ENCODE peak calls at places on chromosomes 12 and 14, in six cellular contexts. L, N, M, H, Y and U are unnamed samples. For H3K27me3, the result is how much of the 10 kb centered on the place peaks cover.

GRCh38 chr14:49876563-49877127 is 16.2 kb upstream of the ARF6 start:
- DNase-seq in L (no peak), N (no peak), M (no peak), H (no peak), Y (no peak), U (no peak)

GRCh38 chr14:88463318-88463717 is 77.9 kb downstream of the SPATA7 start:
- DNase-seq in L (peak), N (no peak), M (no peak), H (peak), Y (no peak), U (no peak)

GRCh38 chr14:64502476-64503183 is 1.0 kb downstream of the ZBTB25 start:
- DNase-seq in L (peak), N (peak), M (peak), H (peak), Y (no peak), U (no peak)

GRCh38 chr12:92899388-92900001 is 29.6 kb downstream of the EEA1 start:
- DNase-seq in L (peak), N (peak), M (peak), H (no peak), Y (peak), U (no peak)

GRCh38 chr12:93855265-93855664 is 178.1 kb downstream of the CRADD start:
- DNase-seq in L (no peak), N (no peak), M (no peak), H (no peak), Y (no peak), U (no peak)

GRCh38 chr14:51310453-51311074 is 70.5 kb downstream of the TMX1 start:
- DNase-seq in L (peak), N (no peak), M (no peak), H (no peak), Y (no peak), U (no peak)

GRCh38 chr12:65121049-65121955 is at the start of gene WIF1:
- DNase-seq in L (no peak), N (peak), M (peak), H (peak), Y (no peak), U (no peak)

GRCh38 chr12:131348226-131349010 is 362.5 kb upstream of the SFSWAP start:
- DNase-seq in L (no peak), N (no peak), M (no peak), H (no peak), Y (peak), U (no peak)

GRCh38 chr14:90056821-90057220 is 5.0 kb upstream of the KCNK13 start:
- DNase-seq in L (no peak), N (no peak), M (no peak), H (no peak), Y (no peak), U (no peak)

GRCh38 chr14:68167019-68167716 is 347.6 kb downstream of the RAD51B start:
- DNase-seq in L (no peak), N (no peak), M (no peak), H (no peak), Y (no peak), U (no peak)
- H3K27me3 ChIP-seq in L (under half), N (under half), M (under half), H (under half), Y (under half), U (under half)

GRCh38 chr12:52618866-52619265 is 507 bp upstream of the KRT73 start:
- DNase-seq in L (peak), N (no peak), M (no peak), H (no peak), Y (no peak), U (no peak)

GRCh38 chr12:52616680-52617402 is 1.5 kb downstream of the KRT73 start:
- DNase-seq in L (no peak), N (no peak), M (no peak), H (no peak), Y (no peak), U (no peak)

GRCh38 chr12:52615912-52616311 is 2.4 kb downstream of the KRT73 start:
- DNase-seq in L (peak), N (no peak), M (no peak), H (no peak), Y (no peak), U (no peak)

GRCh38 chr12:52618216-52618615 is at the start of gene KRT73:
- DNase-seq in L (peak), N (no peak), M (no peak), H (no peak), Y (no peak), U (no peak)

GRCh38 chr12:52617403-52617785 is 965 bp downstream of the KRT73 start:
- DNase-seq in L (no peak), N (no peak), M (no peak), H (no peak), Y (no peak), U (no peak)
- H3K27me3 ChIP-seq in L (under half), N (under half), M (under half), H (under half), Y (under half), U (under half)

GRCh38 chr14:76389841-76390240 is 13.9 kb downstream of the ESRRB start:
- DNase-seq in L (no peak), N (no peak), M (no peak), H (no peak), Y (no peak), U (no peak)
- H3K27me3 ChIP-seq in L (under half), N (under half), M (under half), H (under half), Y (under half), U (under half)

GRCh38 chr12:114032801-114033200 is 66.7 kb upstream of the RBM19 start:
- DNase-seq in L (no peak), N (no peak), M (no peak), H (no peak), Y (no peak), U (no peak)
- H3K27me3 ChIP-seq in L (under half), N (under half), M (under half), H (under half), Y (under half), U (under half)

DNA sequence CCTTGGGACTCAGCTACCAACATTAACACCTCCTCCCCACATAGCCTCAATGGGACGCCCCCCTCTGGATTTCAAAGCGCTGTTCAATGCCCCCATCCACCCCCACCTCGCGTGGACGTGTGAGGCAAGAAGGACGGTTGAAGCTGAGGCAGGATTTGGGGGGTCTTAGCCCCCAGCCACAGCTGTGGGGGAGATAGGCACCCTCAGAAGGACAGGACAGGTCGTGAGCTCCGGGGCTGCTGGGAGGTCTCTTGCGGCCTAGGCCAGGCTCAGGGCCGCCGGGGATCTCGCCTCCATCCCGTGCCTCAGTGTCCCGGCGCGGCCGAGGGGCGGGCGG is 8.3 kb upstream of the SP7 start:
- DNase-seq in L (no peak), N (no peak), M (peak), H (peak), Y (no peak), U (no peak)
- H3K27me3 ChIP-seq in L (under half), N (under half), M (under half), H (under half), Y (under half), U (under half)

GRCh38 chr12:53751336-53752191 is at the start of gene CISTR:
- DNase-seq in L (no peak), N (no peak), M (no peak), H (peak), Y (peak), U (peak)
- H3K27me3 ChIP-seq in L (half or more), N (under half), M (under half), H (under half), Y (under half), U (under half)

DNA sequence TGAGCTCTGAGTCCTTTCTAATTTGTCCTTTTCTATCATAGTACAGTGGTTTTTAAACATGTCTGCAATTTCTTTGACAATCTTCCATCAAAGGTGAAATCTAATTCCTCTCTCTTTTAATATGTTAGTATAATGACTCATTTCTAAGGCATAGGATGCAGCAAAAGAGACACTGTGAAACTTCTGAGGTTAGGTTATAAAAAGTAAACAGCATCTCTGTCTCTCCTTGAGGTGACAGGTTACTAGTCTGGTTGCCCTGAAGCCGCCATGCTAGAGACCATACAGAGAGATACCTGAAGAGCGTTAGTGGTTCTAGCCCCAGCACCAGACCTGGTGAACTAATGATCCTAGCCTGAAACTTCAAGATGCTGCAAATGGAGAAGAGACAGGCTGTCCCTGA is 114.3 kb downstream of the PPM1A start:
- DNase-seq in L (no peak), N (no peak), M (no peak), H (no peak), Y (no peak), U (no peak)
- H3K27me3 ChIP-seq in L (under half), N (under half), M (under half), H (under half), Y (under half), U (under half)